ENCODE peak calls at places on chromosome 16, in nine cellular contexts. N, B, Q, Y, F, X, V, E and Z are unnamed samples.

GRCh38 chr16:56300901-56301351 is 109.6 kb downstream of the GNAO1 start:
- DNase-seq in V (peak; percentile 33), B (peak; percentile 17), Y (no peak), F (no peak), Q (no peak), E (peak; percentile 53), X (no peak), N (no peak), Z (no peak)

GRCh38 chr16:4685292-4685691 is 8.1 kb upstream of the NUDT16L1 start:
- DNase-seq in N (no peak), B (no peak), F (no peak), Y (peak; percentile 2), E (no peak), X (no peak), Q (no peak), V (no peak), Z (no peak)

GRCh38 chr16:8660841-8661301 is 13.5 kb upstream of the ABAT start:
- DNase-seq in Y (peak; percentile 66), E (peak; percentile 47), B (peak; percentile 58), N (peak; percentile 47), Q (peak; percentile 74), X (no peak), F (peak; percentile 40), V (peak; percentile 64), Z (no peak)

GRCh38 chr16:86427327-86427935 is 82.9 kb upstream of the FOXF1 start:
- DNase-seq in V (peak; percentile 45), Y (no peak), F (no peak), E (no peak), N (no peak), Q (no peak), X (no peak), B (no peak), Z (no peak)

GRCh38 chr16:85553436-85554113 is 59.5 kb upstream of the GSE1 start:
- DNase-seq in B (peak; percentile 34), V (peak; percentile 43), Y (peak; percentile 84), X (no peak), Q (peak; percentile 86), F (peak; percentile 83), N (peak; percentile 62), E (peak; percentile 54), Z (no peak)

GRCh38 chr16:2303923-2304322 is 36.0 kb upstream of the RNPS1 start:
- DNase-seq in N (no peak), V (no peak), F (no peak), Q (no peak), Y (no peak), B (no peak), E (no peak), X (no peak), Z (no peak)

GRCh38 chr16:11350531-11351335 is 5.5 kb downstream of the RMI2 start:
- DNase-seq in X (peak; percentile 90), N (no peak), F (no peak), B (peak; percentile 87), Q (peak; percentile 91), V (peak; percentile 54), Y (no peak), E (peak; percentile 91), Z (no peak)

GRCh38 chr16:72111653-72112451 is 18.2 kb downstream of the DHX38 start:
- DNase-seq in N (no peak), Q (no peak), B (no peak), V (no peak), E (no peak), F (no peak), X (no peak), Y (no peak), Z (no peak)

GRCh38 chr16:20849587-20850390 is 43.5 kb downstream of the REXO5 start:
- DNase-seq in F (peak; percentile 69), B (peak; percentile 68), V (peak; percentile 76), Y (peak; percentile 60), X (peak; percentile 11), E (peak; percentile 62), Q (peak; percentile 85), N (peak; percentile 26), Z (peak; percentile 45)

GRCh38 chr16:20853076-20853597 is 46.8 kb downstream of the REXO5 start:
- DNase-seq in Y (no peak), X (no peak), V (no peak), Q (no peak), E (no peak), B (no peak), F (no peak), N (no peak), Z (no peak)

GRCh38 chr16:20853981-20854620 is 46.1 kb downstream of the DCUN1D3 start:
- DNase-seq in V (no peak), E (no peak), N (no peak), Q (no peak), F (no peak), B (no peak), X (no peak), Y (no peak), Z (no peak)

GRCh38 chr16:20850981-20851380 is 44.7 kb downstream of the REXO5 start:
- DNase-seq in X (no peak), B (peak; percentile 18), E (peak; percentile 12), Q (no peak), F (no peak), N (no peak), Y (no peak), V (no peak), Z (no peak)

DNA sequence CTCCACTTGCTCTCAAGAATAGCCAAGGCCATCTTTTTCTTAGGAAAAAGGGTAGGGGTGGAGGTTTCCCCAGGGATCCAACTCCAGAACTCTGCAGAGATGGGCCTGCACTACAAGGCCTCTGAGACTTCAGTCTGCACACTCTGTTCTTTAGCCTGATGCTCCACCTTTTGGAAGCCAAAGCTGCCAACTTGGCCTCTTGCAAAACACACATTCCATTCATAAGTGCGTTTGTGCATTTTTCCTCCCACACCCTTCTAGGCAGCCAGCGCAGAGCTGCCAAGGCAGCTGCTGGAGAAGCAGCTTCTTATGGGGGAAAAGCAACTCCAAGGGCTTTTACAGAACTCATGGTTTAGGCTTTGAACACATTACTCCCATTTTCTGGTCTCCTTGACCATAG is 45.3 kb downstream of the REXO5 start:
- DNase-seq in V (peak; percentile 89), E (peak; percentile 97), Y (peak; percentile 89), F (peak; percentile 70), X (peak; percentile 85), Q (peak; percentile 96), B (peak; percentile 92), N (peak; percentile 20), Z (peak; percentile 59)
- TF ChIP-seq CTCF in V (no peak), E (no peak), Y (no peak), F (no peak), X (no peak), Q (no peak), B (no peak), N (no peak), Z (no peak)

GRCh38 chr16:75593825-75594820 is 27.9 kb downstream of the GABARAPL2 start:
- DNase-seq in N (peak; percentile 7), B (peak; percentile 83), F (no peak), V (peak; percentile 78), Q (peak; percentile 87), E (peak; percentile 84), X (peak; percentile 68), Y (no peak), Z (no peak)
- H3K4me3 ChIP-seq in N (no peak overlapping the region), B (no peak overlapping the region), F (no peak overlapping the region), V (no peak overlapping the region), Q (no peak overlapping the region), E (no peak overlapping the region), X (no peak overlapping the region), Y (no peak overlapping the region), Z (no peak overlapping the region)

GRCh38 chr16:87874639-87875472 is 5.5 kb upstream of the SLC7A5 start:
- DNase-seq in V (no peak), F (no peak), Y (no peak), X (no peak), B (no peak), N (no peak), E (no peak), Q (no peak), Z (no peak)

GRCh38 chr16:87881327-87882200 is 12.3 kb upstream of the SLC7A5 start:
- DNase-seq in Q (no peak), Y (no peak), B (no peak), F (no peak), V (no peak), X (no peak), N (no peak), E (no peak), Z (no peak)

GRCh38 chr16:87878704-87879103 is 9.4 kb upstream of the SLC7A5 start:
- DNase-seq in E (no peak), B (no peak), Y (no peak), V (no peak), Q (no peak), F (no peak), X (no peak), N (no peak), Z (no peak)

GRCh38 chr16:87880117-87880696 is 10.9 kb upstream of the SLC7A5 start:
- DNase-seq in X (no peak), B (no peak), Q (no peak), Y (no peak), N (no peak), V (no peak), F (no peak), E (no peak), Z (no peak)

GRCh38 chr16:87877942-87878507 is 8.7 kb upstream of the SLC7A5 start:
- DNase-seq in X (no peak), E (no peak), Y (no peak), V (no peak), N (no peak), B (no peak), Q (no peak), F (no peak), Z (no peak)
- TF ChIP-seq CTCF in X (peak; percentile 36), E (peak; percentile 45), Y (peak; percentile 3), V (no peak), N (peak; percentile 14), B (peak; percentile 23), Q (peak; percentile 17), F (no peak), Z (no peak)

GRCh38 chr16:19883296-19883951 is 1.2 kb downstream of the GPRC5B start:
- DNase-seq in E (no peak), N (no peak), Q (peak; percentile 17), B (peak; percentile 25), X (no peak), F (peak; percentile 67), Y (peak; percentile 72), V (peak; percentile 31), Z (no peak)

GRCh38 chr16:19886061-19886792 is 1.6 kb upstream of the GPRC5B start:
- DNase-seq in B (peak; percentile 75), F (peak; percentile 77), V (peak; percentile 76), Y (peak; percentile 76), Q (peak; percentile 88), N (peak; percentile 43), E (peak; percentile 64), X (peak; percentile 17), Z (peak; percentile 46)

GRCh38 chr16:19885456-19886060 is 910 bp upstream of the GPRC5B start:
- DNase-seq in E (no peak), Q (no peak), Y (peak; percentile 34), V (no peak), B (no peak), N (no peak), F (no peak), X (no peak), Z (no peak)

GRCh38 chr16:19884021-19884485 is 595 bp downstream of the GPRC5B start:
- DNase-seq in V (no peak), Y (peak; percentile 46), X (no peak), E (no peak), N (no peak), Q (no peak), F (peak; percentile 40), B (no peak), Z (no peak)

DNA sequence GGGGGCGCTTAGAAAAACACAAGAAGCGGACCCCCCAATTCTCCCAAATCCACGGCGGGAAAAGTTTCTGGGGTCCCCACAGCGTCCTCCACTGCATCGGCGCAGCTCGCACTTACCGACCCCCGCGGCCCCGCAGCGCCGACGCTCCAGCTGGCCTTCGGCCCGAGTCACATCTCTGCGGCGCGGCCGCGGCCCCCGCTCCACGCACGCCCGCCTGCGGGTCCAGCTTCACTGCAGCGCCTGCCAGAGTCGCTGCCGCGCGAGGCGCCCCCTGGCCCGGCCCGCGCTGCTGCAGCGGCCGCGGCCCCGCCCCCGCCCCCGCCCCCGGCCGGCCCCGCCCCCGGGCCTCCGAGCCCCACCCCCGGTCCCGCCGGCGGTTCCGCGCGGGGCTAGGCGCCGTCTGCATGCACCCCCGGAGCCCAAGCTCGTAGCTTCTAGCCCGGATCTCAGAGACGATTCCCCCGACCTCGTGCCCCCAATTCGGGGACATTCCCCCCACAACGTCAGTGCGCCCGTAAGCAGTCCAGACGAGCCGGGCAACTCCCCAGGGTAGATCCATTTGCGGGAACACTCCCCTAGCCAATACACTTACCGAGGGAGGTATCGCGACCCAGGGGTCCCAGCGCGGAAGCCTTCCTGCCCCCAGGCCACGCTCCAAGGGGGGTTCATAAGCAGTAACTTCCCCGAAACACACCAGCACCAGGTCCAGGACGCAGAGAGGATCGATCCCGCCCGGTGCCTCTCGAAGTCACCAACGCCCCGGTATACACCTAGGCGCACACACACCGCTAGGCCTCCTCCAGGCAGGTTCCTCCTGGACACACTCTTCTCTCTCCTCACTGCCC is at the start of gene GPRC5B:
- DNase-seq in V (no peak), B (peak; percentile 25), Q (peak; percentile 40), F (peak; percentile 69), E (no peak), X (no peak), Y (peak; percentile 79), N (peak; percentile 39), Z (no peak)
- H3K4me3 ChIP-seq in V (peak within 1 kb of the TSS; percentile 53), B (peak within 1 kb of the TSS; percentile 85), Q (peak within 1 kb of the TSS; percentile 65), F (peak within 1 kb of the TSS; percentile 97), E (peak within 1 kb of the TSS; percentile 64), X (peak within 1 kb of the TSS; percentile 66), Y (peak within 1 kb of the TSS; percentile 83), N (peak within 1 kb of the TSS; percentile 73), Z (peak within 1 kb of the TSS; percentile 88)